ENCODE peak calls at places on chromosomes 7 and 10, in seven cellular contexts. Z is RKO; T is Right ventricle myocardium superior; V is activated T-helper 1 cell treated with anti-CD3 and anti-CD28 coated beads, Interleukin-12 subunit alpha, Interleukin-12 subunit beta, Interleukin-2, Interleukin-4 antibody, amounts not matched to agents 30 ng/mL and 10 ng/mL and 1 ng/mL, durations not matched to agents 14 hours and 24 hours and 36 hours; M is HCT116; C is neural crest cell; U is cerebellum. G is an unnamed sample.

GRCh38 chr10:4080225-4080624 is 295.2 kb upstream of the KLF6 start:
- DNase-seq in Z (no peak), T (no peak), V (no peak), M (no peak), C (no peak), U (no peak), G (no peak)

GRCh38 chr10:84191106-84191505 is 3.2 kb upstream of the CDHR1 start:
- DNase-seq in Z (no peak), T (no peak), V (no peak), M (no peak), C (no peak), U (no peak), G (no peak)

GRCh38 chr7:79221211-79221610 is 232.3 kb downstream of the MAGI2 start:
- DNase-seq in Z (no peak), T (no peak), V (no peak), M (no peak), C (no peak), U (no peak), G (no peak)

GRCh38 chr7:95899919-95900513 is 127.7 kb downstream of the DYNC1I1 start:
- DNase-seq in Z (no peak), T (no peak), V (no peak), M (no peak), C (no peak), U (no peak), G (peak)

GRCh38 chr10:12499587-12499986 is 150.2 kb downstream of the CAMK1D start:
- DNase-seq in Z (no peak), T (no peak), V (no peak), M (no peak), C (no peak), U (peak), G (no peak)

GRCh38 chr10:48731654-48732053 is 47.0 kb downstream of the WDFY4 start:
- DNase-seq in Z (no peak), T (no peak), V (no peak), M (no peak), C (no peak), U (no peak), G (no peak)

GRCh38 chr10:481636-482035 is 207.8 kb downstream of the DIP2C start:
- DNase-seq in Z (no peak), T (no peak), V (no peak), M (no peak), C (no peak), U (no peak), G (no peak)

GRCh38 chr10:25078659-25079429 is 62.4 kb downstream of the THNSL1 start:
- DNase-seq in Z (no peak), T (no peak), V (no peak), M (no peak), C (no peak), U (no peak), G (no peak)

GRCh38 chr10:127151981-127152699 is 44.3 kb downstream of the INSYN2A start:
- DNase-seq in Z (no peak), T (no peak), V (no peak), M (no peak), C (no peak), U (no peak), G (peak)

GRCh38 chr10:93849605-93850004 is 44.2 kb upstream of the SLC35G1 start:
- DNase-seq in Z (no peak), T (no peak), V (no peak), M (no peak), C (no peak), U (no peak), G (no peak)

GRCh38 chr10:75825656-75826055 is 394.2 kb downstream of the LRMDA start:
- DNase-seq in Z (no peak), T (no peak), V (no peak), M (no peak), C (no peak), U (no peak), G (no peak)

GRCh38 chr7:23242321-23242720 is 4.3 kb upstream of the GPNMB start:
- DNase-seq in Z (peak), T (no peak), V (no peak), M (no peak), C (no peak), U (no peak), G (no peak)

GRCh38 chr7:112290065-112290464 is 83.6 kb downstream of the ZNF277 start:
- DNase-seq in Z (no peak), T (no peak), V (no peak), M (no peak), C (no peak), U (no peak), G (no peak)

GRCh38 chr10:122053314-122053713 is 64.4 kb downstream of the TACC2 start:
- DNase-seq in Z (no peak), T (no peak), V (no peak), M (no peak), C (no peak), U (no peak), G (no peak)

GRCh38 chr7:100089458-100090201 is 861 bp downstream of the COPS6 start:
- DNase-seq in Z (peak), T (no peak), V (no peak), M (no peak), C (no peak), U (no peak), G (no peak)

GRCh38 chr7:154504938-154505337 is 452.7 kb downstream of the DPP6 start:
- DNase-seq in Z (no peak), T (no peak), V (no peak), M (no peak), C (no peak), U (no peak), G (no peak)

GRCh38 chr7:22594020-22594419 is 94.0 kb upstream of the STEAP1B start:
- DNase-seq in Z (no peak), T (no peak), V (no peak), M (no peak), C (no peak), U (no peak), G (no peak)

GRCh38 chr10:16886032-16886431 is 68.8 kb upstream of the RSU1 start:
- DNase-seq in Z (no peak), T (no peak), V (no peak), M (no peak), C (no peak), U (no peak), G (no peak)

GRCh38 chr7:135704074-135704473 is 23.9 kb downstream of the SLC13A4 start:
- DNase-seq in Z (no peak), T (no peak), V (no peak), M (no peak), C (no peak), U (no peak), G (peak)

GRCh38 chr10:119502214-119502613 is 40.3 kb downstream of the RGS10 start:
- DNase-seq in Z (no peak), T (no peak), V (peak), M (no peak), C (no peak), U (no peak), G (no peak)

GRCh38 chr10:103204353-103205255 is 11.5 kb upstream of the NT5C2 start:
- DNase-seq in Z (no peak), T (no peak), V (no peak), M (no peak), C (peak), U (no peak), G (no peak)

GRCh38 chr10:97508342-97508741 is 9.6 kb downstream of the UBTD1 start:
- DNase-seq in Z (no peak), T (no peak), V (no peak), M (no peak), C (no peak), U (no peak), G (no peak)

GRCh38 chr7:97499204-97499603 is 232.7 kb upstream of the TAC1 start:
- DNase-seq in Z (peak), T (no peak), V (no peak), M (peak), C (peak), U (peak), G (peak)

GRCh38 chr7:40099837-40100236 is 34.6 kb downstream of the MPLKIP start:
- DNase-seq in Z (no peak), T (no peak), V (no peak), M (no peak), C (no peak), U (no peak), G (no peak)

GRCh38 chr7:75739796-75740672 is 1.3 kb upstream of the HIP1 start:
- DNase-seq in Z (peak), T (no peak), V (no peak), M (no peak), C (no peak), U (no peak), G (no peak)

GRCh38 chr10:49114718-49115014 is 656 bp downstream of the VSTM4 start:
- DNase-seq in Z (no peak), T (no peak), V (no peak), M (no peak), C (no peak), U (no peak), G (no peak)

GRCh38 chr7:94434031-94434430 is 39.3 kb downstream of the COL1A2 start:
- DNase-seq in Z (no peak), T (no peak), V (no peak), M (no peak), C (no peak), U (no peak), G (no peak)

G was measured in A549.